ENCODE peak calls at places on chromosomes 5 and 9, in four cellular contexts. One of them, this sample, is unnamed.
A peak's percentile ranks its signal among the peaks of the same experiment; 100 is the strongest.

GRCh38 chr5:138753794-138754698 is 821 bp downstream of the CTNNA1 start:
- DNase-seq in mammary epithelial cell: peak; percentile 73
- DNase-seq in astrocyte of the spinal cord: peak; percentile 87
- DNase-seq in GM13976: peak; percentile 45
- DNase-seq in this sample: peak; percentile 93

GRCh38 chr5:83844320-83845068 is 123.8 kb upstream of the HAPLN1 start:
- DNase-seq in astrocyte of the spinal cord: peak; percentile 95
- DNase-seq in GM13976: peak; percentile 69
- DNase-seq in mammary epithelial cell: peak; percentile 62
- DNase-seq in this sample: peak; percentile 33

GRCh38 chr5:134958755-134959154 is 9.0 kb upstream of the CATSPER3 start:
- DNase-seq in mammary epithelial cell: no peak
- DNase-seq in astrocyte of the spinal cord: no peak
- DNase-seq in GM13976: no peak
- DNase-seq in this sample: no peak

GRCh38 chr5:145509336-145510150 is 325.6 kb downstream of the PRELID2 start:
- DNase-seq in mammary epithelial cell: no peak
- DNase-seq in GM13976: no peak
- DNase-seq in astrocyte of the spinal cord: no peak
- DNase-seq in this sample: no peak

GRCh38 chr9:77472646-77473045 is 175.5 kb downstream of the GNA14 start:
- DNase-seq in GM13976: no peak
- DNase-seq in astrocyte of the spinal cord: no peak
- DNase-seq in mammary epithelial cell: no peak
- DNase-seq in this sample: no peak

GRCh38 chr5:146745937-146746577 is 132.5 kb downstream of the PPP2R2B start:
- DNase-seq in mammary epithelial cell: no peak
- DNase-seq in GM13976: no peak
- DNase-seq in astrocyte of the spinal cord: no peak
- DNase-seq in this sample: no peak

GRCh38 chr9:83707518-83707767 is 315 bp downstream of the UBQLN1 start:
- DNase-seq in astrocyte of the spinal cord: peak; percentile 84
- DNase-seq in mammary epithelial cell: peak; percentile 84
- DNase-seq in GM13976: no peak
- DNase-seq in this sample: peak; percentile 66

GRCh38 chr5:179668404-179668803 is 12.4 kb downstream of the CBY3 start:
- DNase-seq in astrocyte of the spinal cord: peak; percentile 27
- DNase-seq in GM13976: peak; percentile 49
- DNase-seq in mammary epithelial cell: peak; percentile 30
- DNase-seq in this sample: no peak

GRCh38 chr5:111280282-111280901 is 56.2 kb downstream of the CAMK4 start:
- DNase-seq in astrocyte of the spinal cord: no peak
- DNase-seq in mammary epithelial cell: no peak
- DNase-seq in GM13976: no peak
- DNase-seq in this sample: no peak

GRCh38 chr9:134163374-134164196 is 779 bp downstream of the RNU6ATAC start:
- DNase-seq in mammary epithelial cell: peak; percentile 25
- DNase-seq in astrocyte of the spinal cord: peak; percentile 47
- DNase-seq in GM13976: peak; percentile 67
- DNase-seq in this sample: peak; percentile 52
- TF ChIP-seq CTCF in mammary epithelial cell: no peak
- TF ChIP-seq CTCF in astrocyte of the spinal cord: peak; percentile 47
- TF ChIP-seq CTCF in GM13976: peak; percentile 9
- TF ChIP-seq CTCF in this sample: peak; percentile 10

DNA sequence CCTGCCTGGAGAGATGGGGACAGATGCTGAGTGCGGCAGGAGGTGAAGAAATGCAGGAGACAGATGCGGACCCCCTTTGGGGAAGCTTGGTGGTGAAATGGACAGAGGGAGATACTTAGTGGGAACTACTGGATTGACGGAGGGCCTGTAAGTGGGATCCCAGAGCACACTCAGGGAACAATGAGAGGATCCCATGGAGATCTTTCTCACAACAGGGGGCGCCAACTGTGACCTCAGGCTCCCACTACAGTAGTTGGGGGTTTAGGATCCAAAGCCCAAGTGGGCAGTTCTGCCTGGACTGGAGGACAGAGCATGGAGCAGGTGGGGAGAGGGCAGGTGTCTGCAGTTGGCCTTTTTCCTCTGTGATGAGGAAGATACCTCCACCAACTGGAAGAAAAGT is 3.4 kb downstream of the DPM2 start:
- DNase-seq in mammary epithelial cell: no peak
- DNase-seq in astrocyte of the spinal cord: no peak
- DNase-seq in GM13976: no peak
- DNase-seq in this sample: no peak
- TF ChIP-seq CTCF in mammary epithelial cell: no peak
- TF ChIP-seq CTCF in astrocyte of the spinal cord: no peak
- TF ChIP-seq CTCF in GM13976: no peak
- TF ChIP-seq CTCF in this sample: no peak

DNA sequence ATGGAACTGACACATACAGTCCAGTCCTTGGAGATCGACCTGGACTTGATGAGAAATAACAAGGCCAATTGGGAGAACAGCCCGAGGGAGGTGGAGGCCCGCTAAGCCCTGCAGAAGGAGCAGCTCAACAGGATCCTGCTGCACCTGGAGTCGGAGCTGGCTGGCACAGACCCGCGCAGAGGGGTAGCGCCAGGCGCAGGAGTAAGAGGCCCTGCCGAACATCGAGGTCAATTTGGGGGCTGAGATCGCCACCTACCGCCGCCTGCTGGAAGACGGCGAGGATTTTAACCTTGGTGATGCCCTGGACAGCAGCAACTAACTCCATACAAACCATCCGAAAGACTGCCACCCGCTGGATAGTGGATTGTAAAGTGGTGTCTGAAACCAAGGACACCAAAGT is 1610.1 kb upstream of the ACO1 start:
- DNase-seq in mammary epithelial cell: no peak
- DNase-seq in astrocyte of the spinal cord: no peak
- DNase-seq in GM13976: no peak
- DNase-seq in this sample: no peak
- TF ChIP-seq CTCF in mammary epithelial cell: no peak
- TF ChIP-seq CTCF in astrocyte of the spinal cord: no peak
- TF ChIP-seq CTCF in GM13976: no peak
- TF ChIP-seq CTCF in this sample: no peak

GRCh38 chr9:76459691-76460635 is 981 bp downstream of the GCNT1 start:
- DNase-seq in GM13976: peak; percentile 36
- DNase-seq in mammary epithelial cell: peak; percentile 55
- DNase-seq in astrocyte of the spinal cord: peak; percentile 72
- DNase-seq in this sample: peak; percentile 45
- TF ChIP-seq CTCF in GM13976: no peak
- TF ChIP-seq CTCF in mammary epithelial cell: peak; percentile 54
- TF ChIP-seq CTCF in astrocyte of the spinal cord: peak; percentile 48
- TF ChIP-seq CTCF in this sample: no peak

GRCh38 chr5:100502684-100503083 is 32.5 kb upstream of the FAM174A start:
- DNase-seq in astrocyte of the spinal cord: no peak
- DNase-seq in mammary epithelial cell: no peak
- DNase-seq in GM13976: no peak
- DNase-seq in this sample: no peak

DNA sequence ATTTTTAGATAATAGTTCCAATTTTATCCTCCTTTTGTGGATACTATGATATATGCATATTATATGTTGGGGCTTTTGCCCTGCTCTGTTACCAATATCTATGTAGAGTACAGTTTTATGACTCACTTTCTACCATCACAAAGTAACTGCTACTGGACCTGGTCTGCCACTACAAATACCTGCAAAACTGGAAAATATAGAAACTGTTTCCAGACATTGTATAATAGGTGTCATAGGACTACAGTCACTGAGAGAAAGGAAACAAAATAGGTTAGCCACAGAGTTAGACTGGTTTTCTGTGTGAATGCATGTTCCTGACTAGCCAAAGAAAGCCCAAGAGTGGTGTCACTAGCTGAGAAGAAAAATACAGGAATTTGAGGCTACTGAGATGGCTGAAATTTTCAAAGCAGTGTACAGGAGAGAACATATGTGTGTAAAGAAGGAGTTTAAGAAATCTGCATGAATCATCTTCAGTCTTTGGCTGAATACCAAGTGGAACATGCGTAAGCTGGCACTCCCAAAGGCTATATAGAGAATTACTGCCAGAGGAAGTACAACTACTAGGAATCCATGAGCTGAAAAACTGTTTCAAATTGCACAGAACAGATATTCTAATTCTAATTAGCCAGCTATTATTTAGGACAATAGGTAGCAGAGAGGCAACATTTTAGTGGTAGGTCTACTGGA is 29.0 kb upstream of the FAM174A start:
- DNase-seq in mammary epithelial cell: peak; percentile 83
- DNase-seq in GM13976: no peak
- DNase-seq in astrocyte of the spinal cord: peak; percentile 91
- DNase-seq in this sample: no peak
- TF ChIP-seq CTCF in mammary epithelial cell: peak; percentile 42
- TF ChIP-seq CTCF in GM13976: no peak
- TF ChIP-seq CTCF in astrocyte of the spinal cord: no peak
- TF ChIP-seq CTCF in this sample: no peak

GRCh38 chr5:171450423-171451246 is 31.2 kb downstream of the FGF18 start:
- DNase-seq in astrocyte of the spinal cord: peak; percentile 81
- DNase-seq in GM13976: no peak
- DNase-seq in mammary epithelial cell: peak; percentile 46
- DNase-seq in this sample: peak; percentile 69
- TF ChIP-seq CTCF in astrocyte of the spinal cord: no peak
- TF ChIP-seq CTCF in GM13976: no peak
- TF ChIP-seq CTCF in mammary epithelial cell: no peak
- TF ChIP-seq CTCF in this sample: no peak

This sample was measured in Calu3.